ENCODE peak calls at places on chromosomes 7 and 10, in eight cellular contexts. Q is LoVo; D is right lobe of liver; C is MM.1S; F is foreskin melanocyte; O is cerebellum; I is activated T-cell treated with anti-CD3 and anti-CD28 coated beads, Interleukin-2, amount 50 U/mL, for 72 hours; K is ELR. M is an unnamed sample.

GRCh38 chr7:5360971-5361370 is 62.7 kb downstream of the TNRC18 start:
- DNase-seq in F (no peak), I (no peak), K (no peak), C (no peak), D (no peak), O (no peak), Q (no peak), M (no peak)

GRCh38 chr7:151168022-151168786 is 710 bp upstream of the GBX1 start:
- DNase-seq in D (no peak), F (no peak), K (peak), I (peak), O (no peak), Q (peak), C (peak), M (no peak)

GRCh38 chr10:70575874-70576802 is 26.4 kb downstream of the PRF1 start:
- DNase-seq in O (no peak), K (peak), D (peak), F (peak), C (peak), I (peak), Q (peak), M (peak)

GRCh38 chr7:108254259-108254658 is 124.1 kb upstream of the LAMB4 start:
- DNase-seq in D (no peak), I (no peak), Q (no peak), C (no peak), K (no peak), O (no peak), F (no peak), M (no peak)

GRCh38 chr10:418894-419293 is 270.6 kb downstream of the DIP2C start:
- DNase-seq in Q (no peak), I (no peak), F (no peak), C (no peak), K (no peak), D (no peak), O (no peak), M (no peak)

GRCh38 chr7:12321248-12321647 is 82.4 kb downstream of the VWDE start:
- DNase-seq in D (no peak), I (no peak), Q (no peak), K (peak), O (no peak), C (no peak), F (no peak), M (no peak)

GRCh38 chr10:118845776-118846175 is 91.0 kb upstream of the CACUL1 start:
- DNase-seq in C (no peak), K (no peak), D (no peak), I (no peak), Q (no peak), F (no peak), O (no peak), M (no peak)

GRCh38 chr7:151078233-151079040 is 2.2 kb downstream of the FASTK start:
- DNase-seq in F (peak), Q (no peak), I (no peak), D (no peak), K (no peak), C (no peak), O (no peak), M (no peak)

GRCh38 chr7:90655566-90655965 is 59.4 kb downstream of the CDK14 start:
- DNase-seq in Q (no peak), F (peak), O (no peak), K (peak), C (no peak), I (no peak), D (no peak), M (peak)

GRCh38 chr10:128086003-128086863 is 40.0 kb downstream of the MKI67 start:
- DNase-seq in C (no peak), F (no peak), D (no peak), I (no peak), O (no peak), Q (no peak), K (no peak), M (no peak)

GRCh38 chr10:71239131-71239915 is 27.0 kb downstream of the UNC5B start:
- DNase-seq in K (no peak), C (no peak), F (no peak), O (no peak), Q (no peak), D (no peak), I (no peak), M (no peak)

GRCh38 chr10:114453576-114453975 is 49.3 kb upstream of the AFAP1L2 start:
- DNase-seq in I (no peak), O (no peak), D (no peak), F (no peak), K (no peak), C (no peak), Q (no peak), M (no peak)

GRCh38 chr10:5752301-5752871 is 60.8 kb downstream of the GDI2 start:
- DNase-seq in K (no peak), I (no peak), O (no peak), Q (no peak), F (no peak), C (no peak), D (peak), M (no peak)

GRCh38 chr7:87364246-87364645 is 18.8 kb downstream of the CROT start:
- DNase-seq in I (no peak), D (no peak), C (no peak), O (no peak), F (no peak), K (no peak), Q (no peak), M (no peak)

M was measured in MCF 10A.